ENCODE peak calls at places on chromosomes 12 and 14, in four cellular contexts. S is NCI-H460, G is GM23338, D is endothelial cell. U is an unnamed sample.

GRCh38 chr14:99832326-99832725 is 39.1 kb downstream of the EML1 start:
- DNase-seq in S (no peak), G (no peak), D (no peak), U (no peak)

GRCh38 chr14:83096092-83096491 is 1562.4 kb upstream of the SEL1L start:
- DNase-seq in S (no peak), G (no peak), D (no peak), U (no peak)

GRCh38 chr14:65263161-65263788 is 149.3 kb upstream of the FUT8 start:
- DNase-seq in S (no peak), G (no peak), D (no peak), U (no peak)

GRCh38 chr12:58509116-58509885 is 411.0 kb downstream of the LRIG3 start:
- DNase-seq in S (peak; percentile 70), G (no peak), D (no peak), U (no peak)

GRCh38 chr12:3432176-3432742 is 58.7 kb upstream of the PRMT8 start:
- DNase-seq in S (no peak), G (peak; percentile 67), D (no peak), U (peak; percentile 47)

GRCh38 chr14:54942913-54943312 is 40.3 kb upstream of the GCH1 start:
- DNase-seq in S (no peak), G (peak; percentile 41), D (no peak), U (no peak)

GRCh38 chr14:80186301-80186800 is 25.0 kb downstream of the DIO2 start:
- DNase-seq in S (no peak), G (no peak), D (no peak), U (no peak)

GRCh38 chr14:69010632-69011031 is 31.5 kb upstream of the ACTN1 start:
- DNase-seq in S (no peak), G (no peak), D (no peak), U (no peak)

GRCh38 chr12:121432740-121433476 is 33.0 kb downstream of the RNF34 start:
- DNase-seq in S (no peak), G (no peak), D (no peak), U (no peak)

GRCh38 chr14:24692382-24693352 is 58.7 kb upstream of the GZMB start:
- DNase-seq in S (peak; percentile 23), G (no peak), D (no peak), U (no peak)

GRCh38 chr12:57141249-57141648 is 6.2 kb downstream of the LRP1-AS start:
- DNase-seq in S (no peak), G (no peak), D (no peak), U (no peak)

GRCh38 chr14:78933948-78934524 is 763.9 kb downstream of the NRXN3 start:
- DNase-seq in S (peak; percentile 38), G (peak; percentile 32), D (peak; percentile 19), U (peak; percentile 61)

GRCh38 chr12:11939223-11939622 is 131.5 kb upstream of the BCL2L14 start:
- DNase-seq in S (no peak), G (no peak), D (no peak), U (no peak)

GRCh38 chr14:106691601-106692291 is 1165.4 kb downstream of the TMEM121 start:
- DNase-seq in S (no peak), G (peak; percentile 14), D (no peak), U (no peak)

GRCh38 chr12:31896514-31897039 is 62.6 kb upstream of the RESF1 start:
- DNase-seq in S (no peak), G (peak; percentile 59), D (no peak), U (no peak)

GRCh38 chr12:442235-442884 is 17.4 kb upstream of the B4GALNT3 start:
- DNase-seq in S (peak; percentile 56), G (peak; percentile 83), D (peak; percentile 75), U (peak; percentile 80)

GRCh38 chr12:6807170-6807569 is 14.5 kb upstream of the GPR162 start:
- DNase-seq in S (no peak), G (no peak), D (no peak), U (no peak)

GRCh38 chr12:51419473-51420228 is 5.0 kb upstream of the SLC4A8 start:
- DNase-seq in S (no peak), G (peak; percentile 65), D (no peak), U (peak; percentile 38)

GRCh38 chr12:71128191-71128590 is 29.6 kb downstream of the TSPAN8 start:
- DNase-seq in S (no peak), G (peak; percentile 10), D (no peak), U (no peak)

GRCh38 chr12:104372048-104372720 is 68.6 kb downstream of the EID3 start:
- DNase-seq in S (no peak), G (no peak), D (no peak), U (no peak)

GRCh38 chr14:23562822-23563472 is 4.6 kb downstream of the AP1G2 start:
- DNase-seq in S (no peak), G (peak; percentile 90), D (peak; percentile 75), U (peak; percentile 67)

GRCh38 chr12:132218915-132219314 is 74.7 kb downstream of the NOC4L start:
- DNase-seq in S (peak; percentile 40), G (peak; percentile 71), D (peak; percentile 52), U (peak; percentile 87)

GRCh38 chr12:40911676-40912075 is 219.4 kb downstream of the CNTN1 start:
- DNase-seq in S (no peak), G (no peak), D (no peak), U (no peak)

GRCh38 chr14:59187802-59188460 is 536 bp upstream of the DAAM1 start:
- DNase-seq in S (no peak), G (peak; percentile 45), D (peak; percentile 35), U (peak; percentile 8)

GRCh38 chr12:12456637-12457036 is 99.8 kb downstream of the BORCS5 start:
- DNase-seq in S (no peak), G (no peak), D (no peak), U (no peak)

GRCh38 chr12:68481181-68481941 is 129.3 kb upstream of the RAP1B start:
- DNase-seq in S (no peak), G (no peak), D (no peak), U (no peak)